ENCODE peak calls at places on chromosomes 12 and 14, in eight cellular contexts. W is GM12865, H is AG09319, A is AG09309, U is upper lobe of left lung, C is uterus, G is chondrocyte, Q is foreskin fibroblast. Y is an unnamed sample.

GRCh38 chr12:52776913-52777395 is at the start of gene KRT76:
- DNase-seq in Q (no peak), G (no peak), W (no peak), U (no peak), H (no peak), C (no peak), A (no peak), Y (no peak)

GRCh38 chr14:59026086-59026485 is 162.4 kb upstream of the DAAM1 start:
- DNase-seq in A (no peak), H (no peak), W (no peak), G (no peak), C (no peak), Q (peak), U (no peak), Y (no peak)

GRCh38 chr14:100417466-100417865 is 94.3 kb downstream of the SLC25A47 start:
- DNase-seq in A (peak), Q (peak), C (no peak), G (no peak), W (no peak), U (no peak), H (peak), Y (peak)

GRCh38 chr12:106066051-106066705 is 72.6 kb downstream of the NUAK1 start:
- DNase-seq in W (no peak), C (no peak), Q (no peak), H (no peak), A (no peak), G (no peak), U (no peak), Y (no peak)

GRCh38 chr12:87981495-87981894 is 47.7 kb downstream of the C12orf50 start:
- DNase-seq in Q (no peak), A (no peak), U (no peak), W (no peak), H (no peak), C (no peak), G (no peak), Y (no peak)

GRCh38 chr12:98154850-98155249 is 360.5 kb upstream of the TMPO start:
- DNase-seq in C (no peak), A (no peak), W (peak), U (no peak), G (no peak), H (no peak), Q (no peak), Y (no peak)

GRCh38 chr12:52043386-52044212 is 7.6 kb upstream of the NR4A1 start:
- DNase-seq in W (no peak), U (no peak), G (no peak), Q (peak), A (no peak), C (no peak), H (no peak), Y (no peak)

GRCh38 chr14:91241848-91242247 is 2.7 kb downstream of the GPR68 start:
- DNase-seq in H (no peak), G (no peak), C (no peak), A (no peak), W (peak), U (no peak), Q (no peak), Y (no peak)

GRCh38 chr14:89377544-89377943 is 39.5 kb downstream of the FOXN3 start:
- DNase-seq in G (no peak), U (no peak), Q (no peak), C (no peak), A (no peak), H (no peak), W (no peak), Y (no peak)

GRCh38 chr12:103855036-103855712 is 14.1 kb upstream of the NT5DC3 start:
- DNase-seq in Q (peak), A (no peak), U (no peak), C (no peak), W (no peak), H (no peak), G (no peak), Y (peak)

GRCh38 chr12:91896725-91897515 is 248.7 kb downstream of the BTG1 start:
- DNase-seq in A (no peak), G (no peak), Q (peak), W (no peak), C (peak), U (no peak), H (no peak), Y (no peak)

GRCh38 chr12:28780096-28780495 is 369.0 kb upstream of the FAR2 start:
- DNase-seq in Q (peak), W (no peak), C (no peak), H (no peak), A (peak), U (no peak), G (no peak), Y (no peak)

GRCh38 chr12:19988457-19988856 is 379.9 kb upstream of the PDE3A start:
- DNase-seq in C (peak), Q (peak), G (no peak), W (no peak), U (no peak), H (no peak), A (peak), Y (no peak)

GRCh38 chr14:33063521-33063920 is 124.8 kb downstream of the NPAS3 start:
- DNase-seq in Q (no peak), H (no peak), W (no peak), C (no peak), A (no peak), U (no peak), G (no peak), Y (no peak)

GRCh38 chr12:75690556-75690955 is 179.1 kb upstream of the KRR1 start:
- DNase-seq in W (no peak), U (no peak), A (peak), G (no peak), Q (peak), H (peak), C (no peak), Y (peak)

GRCh38 chr14:69543341-69544249 is 31.1 kb downstream of the CCDC177 start:
- DNase-seq in W (peak), G (no peak), H (peak), A (peak), U (peak), C (no peak), Q (peak), Y (peak)

GRCh38 chr14:21074398-21075272 is 4.5 kb downstream of the ARHGEF40 start:
- DNase-seq in C (no peak), U (no peak), H (no peak), Q (no peak), G (no peak), W (no peak), A (no peak), Y (no peak)

GRCh38 chr12:11906284-11906935 is 164.3 kb upstream of the BCL2L14 start:
- DNase-seq in C (no peak), G (no peak), W (peak), Q (peak), H (peak), U (no peak), A (peak), Y (no peak)

GRCh38 chr12:84954415-84954814 is 41.8 kb upstream of the SLC6A15 start:
- DNase-seq in U (no peak), W (no peak), H (no peak), G (no peak), C (no peak), A (no peak), Q (no peak), Y (no peak)

GRCh38 chr12:88291498-88292131 is 149.5 kb downstream of the TMTC3 start:
- DNase-seq in U (no peak), Q (peak), C (no peak), A (no peak), G (no peak), H (no peak), W (no peak), Y (no peak)

GRCh38 chr14:54683882-54684794 is 117.2 kb downstream of the SAMD4A start:
- DNase-seq in U (no peak), W (no peak), H (peak), A (peak), G (no peak), C (peak), Q (peak), Y (peak)

GRCh38 chr14:48726080-48726642 is 860.0 kb downstream of the RPS29 start:
- DNase-seq in H (no peak), U (no peak), Q (no peak), G (no peak), W (no peak), C (no peak), A (no peak), Y (no peak)

GRCh38 chr12:122309564-122310121 is 43.3 kb upstream of the VPS33A start:
- DNase-seq in U (no peak), A (no peak), G (no peak), Q (no peak), H (no peak), C (no peak), W (no peak), Y (no peak)

GRCh38 chr12:45518516-45519235 is 210.8 kb upstream of the ARID2 start:
- DNase-seq in W (peak), H (no peak), U (no peak), A (no peak), G (no peak), C (no peak), Q (no peak), Y (no peak)

GRCh38 chr12:124413401-124413800 is 118.5 kb downstream of the RFLNA start:
- DNase-seq in H (no peak), G (no peak), W (no peak), Q (no peak), A (no peak), U (no peak), C (no peak), Y (no peak)

GRCh38 chr14:22733829-22734228 is 32.7 kb upstream of the OXA1L start:
- DNase-seq in G (no peak), U (no peak), Q (no peak), A (no peak), W (no peak), C (no peak), H (no peak), Y (no peak)

GRCh38 chr14:28280530-28280929 is 486.1 kb upstream of the FOXG1 start:
- DNase-seq in Q (no peak), C (no peak), U (no peak), G (no peak), H (no peak), W (no peak), A (no peak), Y (no peak)

GRCh38 chr14:101895256-101895655 is 69.1 kb upstream of the DYNC1H1 start:
- DNase-seq in G (no peak), Q (no peak), C (no peak), A (no peak), W (no peak), U (no peak), H (no peak), Y (no peak)

GRCh38 chr12:32918890-32919791 is 22.6 kb upstream of the PKP2 start:
- DNase-seq in U (no peak), C (no peak), Q (no peak), W (peak), G (no peak), A (no peak), H (no peak), Y (no peak)

GRCh38 chr12:124352839-124353238 is 57.9 kb downstream of the RFLNA start:
- DNase-seq in A (no peak), W (no peak), C (peak), G (no peak), U (peak), H (no peak), Q (peak), Y (no peak)

GRCh38 chr14:58722433-58722832 is 84.7 kb downstream of the DACT1 start:
- DNase-seq in H (no peak), G (no peak), W (no peak), A (no peak), Q (peak), U (no peak), C (no peak), Y (no peak)

GRCh38 chr12:60201891-60202290 is 606.1 kb downstream of the SLC16A7 start:
- DNase-seq in Q (peak), G (no peak), U (no peak), A (no peak), H (peak), C (no peak), W (no peak), Y (no peak)

GRCh38 chr12:92747151-92747550 is 44.4 kb downstream of the PLEKHG7 start:
- DNase-seq in W (no peak), U (no peak), H (no peak), Q (no peak), C (no peak), A (no peak), G (no peak), Y (no peak)

GRCh38 chr14:22561661-22562579 is 27.1 kb downstream of the DAD1 start:
- DNase-seq in W (peak), A (no peak), H (no peak), G (no peak), C (no peak), U (peak), Q (no peak), Y (no peak)

GRCh38 chr14:39055786-39056474 is 47.1 kb downstream of the SEC23A start:
- DNase-seq in Q (no peak), G (no peak), W (peak), A (no peak), U (no peak), C (no peak), H (no peak), Y (no peak)

GRCh38 chr12:132124766-132125425 is 19.2 kb downstream of the DDX51 start:
- DNase-seq in C (no peak), U (no peak), H (no peak), W (no peak), A (no peak), G (no peak), Q (no peak), Y (no peak)

GRCh38 chr14:73166399-73166798 is 30.1 kb downstream of the PSEN1 start:
- DNase-seq in Q (no peak), U (no peak), H (no peak), W (no peak), A (no peak), G (no peak), C (no peak), Y (no peak)

GRCh38 chr12:30989754-30990153 is 63.2 kb downstream of the TSPAN11 start:
- DNase-seq in C (no peak), W (peak), Q (peak), H (no peak), U (no peak), A (no peak), G (no peak), Y (no peak)

GRCh38 chr14:43132441-43132840 is 1374.6 kb downstream of the FSCB start:
- DNase-seq in W (no peak), H (no peak), C (no peak), U (no peak), G (no peak), A (no peak), Q (no peak), Y (no peak)
- TF ChIP-seq CTCF in W (no peak), H (no peak), C (no peak), U (no peak), G (no peak), A (no peak), Q (no peak), Y (no peak)

GRCh38 chr14:104588066-104588857 is 8.7 kb downstream of the C14orf180 start:
- DNase-seq in C (no peak), G (no peak), Q (no peak), U (no peak), H (no peak), W (no peak), A (no peak), Y (no peak)
- TF ChIP-seq CTCF in C (no peak), G (no peak), Q (no peak), U (no peak), H (no peak), W (no peak), A (no peak), Y (no peak)

GRCh38 chr14:86055512-86055911 is 525.6 kb downstream of the FLRT2 start:
- DNase-seq in H (no peak), A (no peak), W (no peak), Q (peak), G (no peak), C (no peak), U (no peak), Y (no peak)
- TF ChIP-seq CTCF in H (peak), A (no peak), W (no peak), Q (no peak), G (peak), C (no peak), U (no peak), Y (peak)

GRCh38 chr12:13980548-13981295 is 680 bp downstream of the GRIN2B start:
- DNase-seq in G (no peak), W (no peak), Q (no peak), C (no peak), U (no peak), A (no peak), H (no peak), Y (no peak)

GRCh38 chr12:13976880-13977279 is 4.5 kb downstream of the GRIN2B start:
- DNase-seq in G (no peak), H (no peak), U (no peak), C (no peak), Q (no peak), A (no peak), W (no peak), Y (no peak)

GRCh38 chr12:13970803-13971202 is 10.6 kb downstream of the GRIN2B start:
- DNase-seq in U (no peak), G (no peak), A (no peak), H (no peak), W (no peak), C (no peak), Q (no peak), Y (no peak)

GRCh38 chr12:13973981-13974380 is 7.4 kb downstream of the GRIN2B start:
- DNase-seq in U (no peak), A (no peak), W (no peak), G (no peak), Q (no peak), C (no peak), H (no peak), Y (no peak)

GRCh38 chr12:13976028-13976584 is 5.3 kb downstream of the GRIN2B start:
- DNase-seq in Q (no peak), H (no peak), G (no peak), W (no peak), A (no peak), C (no peak), U (no peak), Y (no peak)
- TF ChIP-seq CTCF in Q (no peak), H (no peak), G (no peak), W (no peak), A (no peak), C (no peak), U (no peak), Y (no peak)

Y was measured in AG04450.